ENCODE peak calls at places on chromosomes 13 and 19, in six cellular contexts. Y is uterus, B is tibial artery, W is tibial nerve, M is fibroblast of lung, T is pancreas. I is an unnamed sample. For H3K4me1, the result is how much of the 10 kb centered on the place peaks cover.

GRCh38 chr13:81017525-81018152 is 676.7 kb upstream of the SPRY2 start:
- DNase-seq in Y (no peak), B (no peak), W (no peak), M (peak), T (no peak), I (no peak)

GRCh38 chr19:47035127-47035494 is 13.3 kb downstream of the TMEM160 start:
- DNase-seq in Y (no peak), B (no peak), W (no peak), M (no peak), T (no peak), I (no peak)

GRCh38 chr13:87661471-87661870 is 9.7 kb upstream of the SLITRK5 start:
- DNase-seq in Y (no peak), B (no peak), W (no peak), M (peak), T (no peak), I (no peak)

GRCh38 chr13:45167611-45168554 is 33.0 kb downstream of the KCTD4 start:
- DNase-seq in Y (no peak), B (no peak), W (no peak), M (no peak), T (peak), I (no peak)

GRCh38 chr13:33518442-33518841 is 232.9 kb upstream of the STARD13 start:
- DNase-seq in Y (no peak), B (no peak), W (no peak), M (no peak), T (no peak), I (no peak)

GRCh38 chr13:28339419-28339818 is 155.5 kb downstream of the FLT1 start:
- DNase-seq in Y (no peak), B (no peak), W (no peak), M (no peak), T (no peak), I (no peak)

GRCh38 chr13:45518525-45519235 is 53.9 kb downstream of the COG3 start:
- DNase-seq in Y (no peak), B (no peak), W (no peak), M (peak), T (no peak), I (no peak)

GRCh38 chr19:41606215-41606837 is 20.5 kb downstream of the CEACAM4 start:
- DNase-seq in Y (no peak), B (no peak), W (no peak), M (no peak), T (no peak), I (no peak)

GRCh38 chr13:74886496-74886895 is 595.5 kb downstream of the TBC1D4 start:
- DNase-seq in Y (no peak), B (no peak), W (no peak), M (peak), T (no peak), I (no peak)

GRCh38 chr19:8311461-8312260 is 3.5 kb upstream of the CD320 start:
- DNase-seq in Y (peak), B (peak), W (no peak), M (no peak), T (peak), I (no peak)

GRCh38 chr19:35209646-35210045 is 18.9 kb downstream of the FAM187B start:
- DNase-seq in Y (no peak), B (no peak), W (no peak), M (no peak), T (no peak), I (no peak)

GRCh38 chr19:35206855-35207254 is 21.7 kb downstream of the FAM187B start:
- DNase-seq in Y (no peak), B (no peak), W (no peak), M (no peak), T (no peak), I (no peak)

GRCh38 chr19:35207391-35207871 is 21.1 kb downstream of the FAM187B start:
- DNase-seq in Y (no peak), B (no peak), W (no peak), M (no peak), T (no peak), I (no peak)

GRCh38 chr19:35206379-35206778 is 22.2 kb downstream of the FAM187B start:
- DNase-seq in Y (no peak), B (no peak), W (no peak), M (no peak), T (no peak), I (no peak)

DNA sequence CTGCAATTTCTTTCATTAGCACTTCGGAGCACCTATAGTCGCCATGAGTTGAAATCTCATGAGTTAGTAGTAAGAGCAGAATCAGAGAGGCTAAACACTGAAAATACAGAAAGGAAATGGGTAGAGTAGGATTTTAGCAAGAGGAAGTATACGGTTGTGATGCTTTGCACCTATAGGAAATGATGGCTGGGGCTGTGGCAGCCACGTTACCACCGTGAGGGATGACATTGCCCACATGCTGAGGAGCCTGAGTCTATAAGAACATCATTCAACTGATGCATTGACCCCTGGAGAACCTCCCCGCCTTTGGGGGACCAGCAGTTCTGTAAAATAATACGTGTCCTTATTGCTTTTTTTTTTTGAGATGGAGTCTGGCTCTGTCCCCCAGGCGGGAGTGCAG is 20.4 kb downstream of the FAM187B start:
- DNase-seq in Y (no peak), B (no peak), W (no peak), M (no peak), T (no peak), I (no peak)
- H3K27ac ChIP-seq in Y (no peak), B (no peak), W (no peak), M (no peak), T (no peak), I (no peak)

GRCh38 chr13:106530907-106531520 is 4.4 kb downstream of the EFNB2 start:
- DNase-seq in Y (no peak), B (no peak), W (no peak), M (no peak), T (no peak), I (no peak)

GRCh38 chr13:106528711-106529414 is 6.6 kb downstream of the EFNB2 start:
- DNase-seq in Y (no peak), B (no peak), W (no peak), M (no peak), T (no peak), I (no peak)

GRCh38 chr13:106527806-106528205 is 7.7 kb downstream of the EFNB2 start:
- DNase-seq in Y (no peak), B (no peak), W (no peak), M (no peak), T (no peak), I (no peak)

GRCh38 chr13:106530209-106530906 is 5.1 kb downstream of the EFNB2 start:
- DNase-seq in Y (no peak), B (no peak), W (no peak), M (no peak), T (no peak), I (no peak)

DNA sequence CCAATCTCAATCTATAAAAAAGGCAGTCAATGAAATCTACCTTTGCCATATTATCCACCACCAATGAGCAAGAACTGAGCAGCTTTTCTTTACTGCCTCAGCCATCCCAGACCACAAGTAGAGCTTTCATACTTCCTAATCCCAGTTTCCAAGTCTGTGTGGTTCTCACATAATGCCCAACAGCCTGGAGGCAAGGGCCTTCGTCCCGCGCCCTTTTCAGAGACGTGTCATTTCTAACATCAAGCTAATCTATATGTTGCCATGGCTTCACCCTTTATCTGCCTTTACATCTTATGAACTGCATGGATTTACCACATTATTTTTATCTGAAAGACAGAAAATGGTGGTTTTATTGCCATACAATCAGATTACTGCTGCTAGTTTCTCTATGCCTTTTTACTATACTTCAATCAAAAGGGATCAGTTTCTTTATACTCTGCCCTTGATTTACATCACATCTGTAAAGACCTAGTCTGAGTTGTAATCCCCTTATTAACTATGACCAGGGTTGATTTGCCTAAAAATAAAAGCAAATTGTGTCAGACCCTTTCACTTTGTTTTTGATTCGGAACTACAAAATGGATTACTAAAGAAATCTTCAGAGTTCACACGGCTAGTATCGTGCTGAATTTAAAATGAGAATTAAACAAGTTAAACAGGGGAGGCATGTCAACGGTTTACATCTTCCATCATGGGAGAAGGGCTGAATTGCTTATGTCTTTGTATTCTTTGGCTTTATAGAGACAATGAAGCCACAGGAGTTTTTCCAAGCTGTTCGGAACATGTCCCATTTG is 5.8 kb downstream of the EFNB2 start:
- DNase-seq in Y (no peak), B (no peak), W (no peak), M (no peak), T (no peak), I (no peak)
- H3K4me1 ChIP-seq in Y (under half), B (under half), W (under half), M (under half), T (under half), I (under half)

DNA sequence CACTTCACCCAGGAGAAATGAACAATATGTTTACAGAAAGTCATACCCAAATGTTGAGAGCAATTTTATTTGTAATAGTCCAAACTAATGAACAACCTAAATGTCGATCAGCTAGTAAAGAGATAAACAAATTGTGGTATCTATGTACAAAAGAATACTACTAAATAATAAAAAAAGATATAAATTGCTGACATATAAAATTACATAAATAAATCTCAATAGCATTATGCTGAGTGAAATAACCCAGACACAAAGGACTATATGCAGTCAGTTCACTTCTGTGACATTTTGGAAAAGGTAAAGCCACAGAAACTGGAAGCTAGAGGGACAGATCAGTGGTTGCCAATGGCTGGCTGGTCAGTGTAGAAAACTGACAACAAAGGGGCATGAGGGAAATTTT is 346.0 kb upstream of the PCDH20 start:
- DNase-seq in Y (no peak), B (no peak), W (no peak), M (no peak), T (no peak), I (no peak)
- TF ChIP-seq CTCF in Y (no peak), B (no peak), W (no peak), M (no peak), T (no peak), I (no peak)

DNA sequence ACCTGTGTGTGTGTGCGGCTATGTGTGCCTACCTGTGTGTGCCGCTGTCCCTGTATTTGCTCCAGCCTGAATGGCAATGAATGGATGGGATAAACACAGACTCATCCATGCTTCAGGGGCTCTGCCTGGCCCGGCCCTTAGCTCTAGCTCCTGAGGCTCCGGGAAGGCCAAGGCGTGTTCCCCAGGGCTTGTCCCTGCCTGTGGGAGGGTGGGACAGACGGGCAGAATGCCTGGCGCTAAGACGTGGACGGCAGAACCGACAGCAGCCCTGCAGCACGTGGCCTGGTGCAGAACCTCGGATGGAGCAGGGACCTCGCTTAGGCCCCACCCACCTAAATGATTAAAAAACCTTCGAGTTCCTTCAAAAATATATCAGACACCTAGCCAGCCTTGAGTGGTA is 57.8 kb upstream of the C13orf46 start:
- DNase-seq in Y (no peak), B (no peak), W (no peak), M (no peak), T (no peak), I (no peak)
- H3K27ac ChIP-seq in Y (peak), B (peak), W (peak), M (peak), T (no peak), I (peak)

DNA sequence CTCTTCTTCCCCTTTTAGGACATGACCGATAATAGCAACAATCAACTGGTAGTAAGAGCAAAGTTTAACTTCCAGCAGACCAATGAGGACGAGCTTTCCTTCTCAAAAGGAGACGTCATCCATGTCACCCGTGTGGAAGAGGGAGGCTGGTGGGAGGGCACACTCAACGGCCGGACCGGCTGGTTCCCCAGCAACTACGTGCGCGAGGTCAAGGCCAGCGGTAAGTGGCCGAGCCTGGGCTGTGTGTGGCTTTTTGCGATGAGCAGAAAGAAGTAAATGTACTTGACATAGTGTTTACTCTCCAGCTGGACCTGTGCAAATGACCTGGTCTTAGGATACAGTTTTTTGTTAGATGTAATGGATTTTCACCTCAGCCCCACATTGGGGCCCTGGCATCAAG is 102.6 kb downstream of the ARHGEF7 start:
- DNase-seq in Y (no peak), B (peak), W (no peak), M (no peak), T (no peak), I (peak)
- H3K4me1 ChIP-seq in Y (under half), B (half or more), W (under half), M (under half), T (under half), I (under half)

GRCh38 chr13:97809576-97809975 is 143.9 kb upstream of the IPO5 start:
- DNase-seq in Y (no peak), B (no peak), W (no peak), M (peak), T (no peak), I (no peak)

DNA sequence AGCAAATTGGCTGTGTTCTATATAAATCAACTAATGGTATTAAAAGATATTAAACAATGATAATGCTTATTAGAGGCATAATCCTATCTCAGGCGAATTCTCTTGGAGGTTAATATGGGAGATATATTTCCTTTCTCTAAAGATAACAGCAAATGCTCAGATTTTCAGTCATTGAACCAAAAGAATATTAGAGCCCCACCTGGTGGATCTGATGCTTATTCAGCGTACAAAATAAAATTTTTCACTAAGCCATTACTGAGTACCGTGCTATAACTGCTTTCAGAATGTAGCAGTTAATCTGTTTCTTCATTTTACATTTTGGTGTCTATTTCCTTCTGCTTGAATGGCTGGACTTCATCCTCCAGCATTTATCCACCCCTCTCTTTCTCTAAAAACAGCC is 143.3 kb upstream of the IPO5 start:
- DNase-seq in Y (no peak), B (no peak), W (no peak), M (peak), T (no peak), I (no peak)
- TF ChIP-seq CTCF in Y (peak), B (peak), W (peak), M (peak), T (peak), I (peak)

DNA sequence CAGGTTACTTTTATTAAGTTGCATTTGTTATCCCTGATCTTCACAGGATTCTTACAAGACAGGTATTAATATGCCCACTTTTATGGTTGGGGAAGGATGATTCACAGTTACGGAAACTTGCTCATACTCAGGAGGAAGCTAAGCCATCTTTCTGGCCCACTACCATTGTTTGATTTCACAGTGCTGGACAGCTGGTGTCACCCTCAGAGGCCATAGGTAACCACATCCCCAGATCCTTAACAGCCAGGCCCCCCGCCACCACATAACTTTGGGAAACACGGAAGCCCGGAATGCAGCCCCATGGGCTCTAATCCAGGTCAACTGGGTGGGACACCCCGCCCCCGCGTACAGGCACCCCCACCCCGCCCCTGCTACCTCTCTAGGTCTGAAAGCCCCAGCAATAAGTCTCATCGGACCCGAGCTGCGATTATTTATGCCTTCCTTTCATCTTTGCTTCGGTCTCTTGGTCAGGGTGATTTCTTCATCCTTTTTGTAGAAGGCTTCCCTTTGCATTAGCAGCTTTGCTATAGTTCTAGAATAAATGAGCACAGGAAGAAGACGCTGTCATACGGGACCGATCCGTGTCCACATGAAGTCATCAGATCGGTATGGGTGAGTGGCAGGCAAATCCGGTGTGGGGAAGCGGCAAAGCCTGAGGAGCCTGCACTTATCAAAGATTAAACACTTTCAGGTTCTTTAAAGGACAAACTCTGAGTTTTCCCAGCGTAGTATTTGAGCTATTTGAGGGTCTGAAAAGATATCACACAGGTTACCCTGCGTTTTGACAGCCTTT is 119.5 kb downstream of the IRS2 start:
- DNase-seq in Y (no peak), B (no peak), W (no peak), M (no peak), T (no peak), I (no peak)
- H3K27ac ChIP-seq in Y (no peak), B (no peak), W (no peak), M (no peak), T (peak), I (no peak)

GRCh38 chr19:14367016-14367415 is 14.2 kb upstream of the ADGRE5 start:
- DNase-seq in Y (no peak), B (no peak), W (no peak), M (no peak), T (no peak), I (no peak)

GRCh38 chr19:14369399-14370168 is 11.7 kb upstream of the ADGRE5 start:
- DNase-seq in Y (peak), B (peak), W (no peak), M (peak), T (no peak), I (peak)

GRCh38 chr19:14368011-14368513 is 13.2 kb upstream of the ADGRE5 start:
- DNase-seq in Y (no peak), B (no peak), W (no peak), M (no peak), T (no peak), I (no peak)

GRCh38 chr19:14363203-14364097 is 17.8 kb upstream of the ADGRE5 start:
- DNase-seq in Y (peak), B (peak), W (no peak), M (peak), T (no peak), I (peak)

DNA sequence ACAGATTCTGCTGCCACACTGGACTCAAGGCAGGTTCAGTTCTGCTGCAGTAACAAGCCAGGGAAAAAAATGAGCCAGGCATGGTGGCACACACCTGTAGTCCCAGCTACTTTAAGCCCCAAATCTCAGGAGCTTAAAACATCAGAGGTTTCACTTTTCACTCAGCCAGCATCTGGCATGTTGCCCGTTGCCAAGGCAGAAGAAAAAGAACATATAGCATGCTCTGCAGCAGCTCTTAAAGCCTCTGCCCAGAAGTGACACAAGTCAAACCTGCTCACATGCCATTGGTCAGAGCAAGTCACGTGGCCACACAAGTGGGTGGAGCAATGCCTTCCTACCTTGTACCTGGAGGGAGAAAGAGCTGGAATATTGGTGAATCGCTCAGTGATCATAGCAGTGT is 14.7 kb upstream of the ADGRE5 start:
- DNase-seq in Y (peak), B (no peak), W (peak), M (peak), T (peak), I (peak)
- H3K4me1 ChIP-seq in Y (under half), B (under half), W (under half), M (under half), T (under half), I (under half)

GRCh38 chr19:19193926-19194325 is 1.9 kb downstream of the RFXANK start:
- DNase-seq in Y (no peak), B (no peak), W (no peak), M (no peak), T (no peak), I (no peak)
- TF ChIP-seq CTCF in Y (no peak), B (no peak), W (no peak), M (no peak), T (no peak), I (no peak)

I was measured in ascending aorta.